ENCODE peak calls at places on chromosomes 5 and 9, in six cellular contexts. One of them, this sample, is unnamed.

GRCh38 chr9:3825724-3826123 is 299.9 kb upstream of the RFX3 start:
- DNase-seq in breast epithelium: no peak
- DNase-seq in HCT116: no peak
- DNase-seq in HL-60: no peak
- DNase-seq in SK-N-SH: peak; percentile 22
- DNase-seq in GM23338: no peak
- DNase-seq in this sample: no peak

GRCh38 chr5:42390115-42390514 is 33.1 kb upstream of the GHR start:
- DNase-seq in HL-60: no peak
- DNase-seq in breast epithelium: no peak
- DNase-seq in SK-N-SH: no peak
- DNase-seq in GM23338: no peak
- DNase-seq in HCT116: no peak
- DNase-seq in this sample: no peak

GRCh38 chr5:6719896-6720560 is 6.8 kb downstream of the TENT4A start:
- DNase-seq in HL-60: no peak
- DNase-seq in breast epithelium: no peak
- DNase-seq in GM23338: peak; percentile 57
- DNase-seq in SK-N-SH: no peak
- DNase-seq in HCT116: no peak
- DNase-seq in this sample: no peak

GRCh38 chr5:39194466-39195136 is 24.8 kb downstream of the FYB1 start:
- DNase-seq in HCT116: no peak
- DNase-seq in HL-60: peak; percentile 60
- DNase-seq in GM23338: no peak
- DNase-seq in SK-N-SH: no peak
- DNase-seq in breast epithelium: no peak
- DNase-seq in this sample: no peak

GRCh38 chr5:10595678-10596309 is 31.9 kb downstream of the ANKRD33B start:
- DNase-seq in GM23338: no peak
- DNase-seq in HL-60: no peak
- DNase-seq in HCT116: peak; percentile 75
- DNase-seq in SK-N-SH: no peak
- DNase-seq in breast epithelium: no peak
- DNase-seq in this sample: no peak

GRCh38 chr5:167797933-167798332 is 493.5 kb upstream of the WWC1 start:
- DNase-seq in HL-60: no peak
- DNase-seq in HCT116: no peak
- DNase-seq in GM23338: no peak
- DNase-seq in breast epithelium: no peak
- DNase-seq in SK-N-SH: no peak
- DNase-seq in this sample: no peak

GRCh38 chr5:172403191-172403794 is 51.0 kb downstream of the SH3PXD2B start:
- DNase-seq in GM23338: peak; percentile 68
- DNase-seq in HCT116: no peak
- DNase-seq in breast epithelium: no peak
- DNase-seq in SK-N-SH: no peak
- DNase-seq in HL-60: no peak
- DNase-seq in this sample: no peak

GRCh38 chr5:317086-317811 is 4.3 kb upstream of the AHRR start:
- DNase-seq in GM23338: peak; percentile 84
- DNase-seq in HCT116: peak; percentile 52
- DNase-seq in SK-N-SH: peak; percentile 74
- DNase-seq in breast epithelium: no peak
- DNase-seq in HL-60: peak; percentile 85
- DNase-seq in this sample: no peak

GRCh38 chr5:83654427-83654994 is 66.1 kb downstream of the HAPLN1 start:
- DNase-seq in SK-N-SH: no peak
- DNase-seq in breast epithelium: no peak
- DNase-seq in GM23338: no peak
- DNase-seq in HCT116: no peak
- DNase-seq in HL-60: no peak
- DNase-seq in this sample: no peak

GRCh38 chr9:14749738-14750137 is 27.2 kb upstream of the CER1 start:
- DNase-seq in breast epithelium: no peak
- DNase-seq in SK-N-SH: no peak
- DNase-seq in HL-60: no peak
- DNase-seq in GM23338: peak; percentile 17
- DNase-seq in HCT116: no peak
- DNase-seq in this sample: no peak

GRCh38 chr9:38423273-38423938 is 848 bp downstream of the IGFBPL1 start:
- DNase-seq in breast epithelium: no peak
- DNase-seq in GM23338: peak; percentile 44
- DNase-seq in SK-N-SH: peak; percentile 40
- DNase-seq in HCT116: no peak
- DNase-seq in HL-60: no peak
- DNase-seq in this sample: no peak

GRCh38 chr5:64156276-64156675 is 9.4 kb upstream of the RNF180 start:
- DNase-seq in GM23338: no peak
- DNase-seq in SK-N-SH: no peak
- DNase-seq in breast epithelium: no peak
- DNase-seq in HL-60: no peak
- DNase-seq in HCT116: no peak
- DNase-seq in this sample: no peak

GRCh38 chr5:72459913-72460312 is 47.3 kb downstream of the ZNF366 start:
- DNase-seq in HCT116: no peak
- DNase-seq in SK-N-SH: no peak
- DNase-seq in HL-60: no peak
- DNase-seq in breast epithelium: no peak
- DNase-seq in GM23338: no peak
- DNase-seq in this sample: no peak

GRCh38 chr9:136204838-136205706 is at the start of gene LHX3:
- DNase-seq in HL-60: no peak
- DNase-seq in HCT116: no peak
- DNase-seq in GM23338: peak; percentile 84
- DNase-seq in SK-N-SH: no peak
- DNase-seq in breast epithelium: no peak
- DNase-seq in this sample: no peak

GRCh38 chr5:169577966-169578365 is 5.6 kb upstream of the SPDL1 start:
- DNase-seq in GM23338: peak; percentile 50
- DNase-seq in HCT116: no peak
- DNase-seq in breast epithelium: no peak
- DNase-seq in HL-60: no peak
- DNase-seq in SK-N-SH: peak; percentile 8
- DNase-seq in this sample: no peak

GRCh38 chr5:128252196-128252595 is 168.6 kb downstream of the SLC12A2 start:
- DNase-seq in HL-60: no peak
- DNase-seq in SK-N-SH: no peak
- DNase-seq in breast epithelium: no peak
- DNase-seq in HCT116: no peak
- DNase-seq in GM23338: no peak
- DNase-seq in this sample: no peak

GRCh38 chr9:13165956-13166355 is 113.5 kb downstream of the MPDZ start:
- DNase-seq in SK-N-SH: no peak
- DNase-seq in HL-60: no peak
- DNase-seq in breast epithelium: no peak
- DNase-seq in HCT116: no peak
- DNase-seq in GM23338: no peak
- DNase-seq in this sample: no peak

GRCh38 chr9:127161081-127161621 is 38.7 kb upstream of the ANGPTL2 start:
- DNase-seq in HCT116: no peak
- DNase-seq in SK-N-SH: no peak
- DNase-seq in GM23338: no peak
- DNase-seq in breast epithelium: peak; percentile 43
- DNase-seq in HL-60: no peak
- DNase-seq in this sample: peak; percentile 17

GRCh38 chr5:997711-998110 is 10.9 kb upstream of the NKD2 start:
- DNase-seq in GM23338: no peak
- DNase-seq in breast epithelium: no peak
- DNase-seq in HCT116: no peak
- DNase-seq in HL-60: no peak
- DNase-seq in SK-N-SH: no peak
- DNase-seq in this sample: no peak

GRCh38 chr5:89584339-89584956 is 701.5 kb upstream of the MEF2C start:
- DNase-seq in HCT116: peak; percentile 23
- DNase-seq in SK-N-SH: no peak
- DNase-seq in HL-60: no peak
- DNase-seq in breast epithelium: no peak
- DNase-seq in GM23338: no peak
- DNase-seq in this sample: no peak

GRCh38 chr5:115389799-115390382 is 93.4 kb upstream of the CCDC112 start:
- DNase-seq in HL-60: no peak
- DNase-seq in SK-N-SH: no peak
- DNase-seq in breast epithelium: no peak
- DNase-seq in GM23338: peak; percentile 78
- DNase-seq in HCT116: no peak
- DNase-seq in this sample: peak; percentile 41

GRCh38 chr9:127307802-127308201 is 43.2 kb downstream of the GARNL3 start:
- DNase-seq in HL-60: no peak
- DNase-seq in breast epithelium: no peak
- DNase-seq in SK-N-SH: no peak
- DNase-seq in GM23338: no peak
- DNase-seq in HCT116: no peak
- DNase-seq in this sample: peak; percentile 34

GRCh38 chr5:176995896-176996767 is 10.4 kb downstream of the UIMC1 start:
- DNase-seq in HCT116: no peak
- DNase-seq in HL-60: peak; percentile 3
- DNase-seq in GM23338: no peak
- DNase-seq in SK-N-SH: no peak
- DNase-seq in breast epithelium: no peak
- DNase-seq in this sample: no peak

GRCh38 chr5:147697380-147697779 is 85.1 kb downstream of the JAKMIP2 start:
- DNase-seq in GM23338: no peak
- DNase-seq in HL-60: no peak
- DNase-seq in HCT116: no peak
- DNase-seq in SK-N-SH: no peak
- DNase-seq in breast epithelium: no peak
- DNase-seq in this sample: no peak

GRCh38 chr5:150184990-150185952 is 4.6 kb upstream of the SLC6A7 start:
- DNase-seq in breast epithelium: no peak
- DNase-seq in SK-N-SH: no peak
- DNase-seq in HL-60: peak; percentile 82
- DNase-seq in HCT116: no peak
- DNase-seq in GM23338: no peak
- DNase-seq in this sample: peak; percentile 38

GRCh38 chr9:111937781-111938426 is 41.3 kb downstream of the UGCG start:
- DNase-seq in breast epithelium: no peak
- DNase-seq in HL-60: peak; percentile 48
- DNase-seq in HCT116: no peak
- DNase-seq in GM23338: no peak
- DNase-seq in SK-N-SH: no peak
- DNase-seq in this sample: no peak

GRCh38 chr5:142934335-142934734 is 164.2 kb downstream of the ARHGAP26 start:
- DNase-seq in GM23338: no peak
- DNase-seq in HCT116: no peak
- DNase-seq in SK-N-SH: peak; percentile 19
- DNase-seq in breast epithelium: no peak
- DNase-seq in HL-60: no peak
- DNase-seq in this sample: no peak

GRCh38 chr9:30967484-30967883 is 1417.0 kb upstream of the ACO1 start:
- DNase-seq in HL-60: no peak
- DNase-seq in GM23338: peak; percentile 29
- DNase-seq in breast epithelium: no peak
- DNase-seq in SK-N-SH: no peak
- DNase-seq in HCT116: peak; percentile 3
- DNase-seq in this sample: no peak

GRCh38 chr9:2722715-2723114 is 5.4 kb downstream of the KCNV2 start:
- DNase-seq in HCT116: no peak
- DNase-seq in HL-60: no peak
- DNase-seq in GM23338: peak; percentile 38
- DNase-seq in breast epithelium: no peak
- DNase-seq in SK-N-SH: peak; percentile 34
- DNase-seq in this sample: no peak

GRCh38 chr9:10059044-10059443 is 553.8 kb downstream of the PTPRD start:
- DNase-seq in GM23338: peak; percentile 15
- DNase-seq in HCT116: no peak
- DNase-seq in HL-60: no peak
- DNase-seq in SK-N-SH: no peak
- DNase-seq in breast epithelium: no peak
- DNase-seq in this sample: no peak

GRCh38 chr9:6049798-6050197 is 34.4 kb upstream of the RANBP6 start:
- DNase-seq in SK-N-SH: no peak
- DNase-seq in GM23338: peak; percentile 65
- DNase-seq in HL-60: peak; percentile 64
- DNase-seq in breast epithelium: no peak
- DNase-seq in HCT116: peak; percentile 35
- DNase-seq in this sample: no peak

GRCh38 chr9:33187519-33188218 is 20.5 kb upstream of the B4GALT1 start:
- DNase-seq in HCT116: no peak
- DNase-seq in HL-60: no peak
- DNase-seq in breast epithelium: no peak
- DNase-seq in SK-N-SH: no peak
- DNase-seq in GM23338: no peak
- DNase-seq in this sample: no peak
- TF ChIP-seq POLR2AphosphoS5 in HCT116: no peak
- TF ChIP-seq POLR2AphosphoS5 in HL-60: no peak
- TF ChIP-seq POLR2AphosphoS5 in breast epithelium: no peak
- TF ChIP-seq POLR2AphosphoS5 in SK-N-SH: peak; percentile 30
- TF ChIP-seq POLR2AphosphoS5 in GM23338: no peak
- TF ChIP-seq POLR2AphosphoS5 in this sample: no peak

GRCh38 chr9:98819231-98819630 is 11.8 kb downstream of the GALNT12 start:
- DNase-seq in breast epithelium: no peak
- DNase-seq in HL-60: no peak
- DNase-seq in HCT116: no peak
- DNase-seq in GM23338: no peak
- DNase-seq in SK-N-SH: no peak
- DNase-seq in this sample: no peak
- H3K4me3 ChIP-seq in breast epithelium: no peak overlapping the region
- H3K4me3 ChIP-seq in HL-60: no peak overlapping the region
- H3K4me3 ChIP-seq in HCT116: no peak overlapping the region
- H3K4me3 ChIP-seq in GM23338: no peak overlapping the region
- H3K4me3 ChIP-seq in SK-N-SH: no peak overlapping the region
- H3K4me3 ChIP-seq in this sample: no peak overlapping the region

DNA sequence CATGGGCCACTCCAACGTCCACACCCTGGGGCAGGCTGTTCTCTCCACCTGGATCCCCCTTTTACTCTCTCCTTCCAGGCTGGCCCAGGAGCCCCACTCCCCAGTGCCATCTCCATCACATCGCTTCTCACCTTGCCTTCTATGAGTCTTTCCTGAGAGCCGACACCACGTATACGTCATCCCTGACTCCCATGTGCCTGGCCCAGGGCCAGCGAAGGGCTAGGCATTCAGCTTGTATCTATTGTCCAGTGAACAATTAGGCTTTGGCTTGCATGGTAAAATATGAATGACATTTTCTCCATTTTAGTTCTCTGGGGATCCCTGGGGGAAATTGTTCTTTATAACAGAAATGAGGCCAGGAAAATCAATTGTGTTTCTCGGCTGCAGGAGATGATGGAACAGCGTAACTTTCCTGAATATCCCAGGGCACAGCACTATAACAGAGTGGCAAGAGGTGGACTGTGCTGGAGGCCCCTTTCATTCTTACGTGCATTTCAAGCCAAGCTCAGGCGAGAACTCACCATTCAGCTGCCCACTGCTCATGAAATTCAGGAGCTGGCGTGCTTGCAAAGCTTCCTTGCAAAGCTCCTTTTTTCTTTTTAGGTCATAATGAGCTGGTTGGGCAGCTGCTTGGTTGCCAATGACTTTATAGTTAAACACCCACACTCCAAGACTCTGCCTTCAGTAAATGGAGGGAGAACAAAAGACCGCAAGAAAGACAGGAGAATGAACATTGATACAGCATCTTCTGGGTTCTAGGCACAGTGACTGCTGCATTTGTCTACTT is 37.7 kb downstream of the NSG2 start:
- DNase-seq in HL-60: no peak
- DNase-seq in breast epithelium: no peak
- DNase-seq in SK-N-SH: no peak
- DNase-seq in GM23338: no peak
- DNase-seq in HCT116: no peak
- DNase-seq in this sample: no peak
- TF ChIP-seq POLR2AphosphoS5 in HL-60: no peak
- TF ChIP-seq POLR2AphosphoS5 in breast epithelium: no peak
- TF ChIP-seq POLR2AphosphoS5 in SK-N-SH: no peak
- TF ChIP-seq POLR2AphosphoS5 in GM23338: no peak
- TF ChIP-seq POLR2AphosphoS5 in HCT116: no peak
- TF ChIP-seq POLR2AphosphoS5 in this sample: no peak

GRCh38 chr5:120430572-120430971 is 33.5 kb upstream of the PRR16 start:
- DNase-seq in breast epithelium: no peak
- DNase-seq in HL-60: no peak
- DNase-seq in HCT116: no peak
- DNase-seq in GM23338: no peak
- DNase-seq in SK-N-SH: no peak
- DNase-seq in this sample: no peak
- H3K4me3 ChIP-seq in breast epithelium: no peak overlapping the region
- H3K4me3 ChIP-seq in HL-60: no peak overlapping the region
- H3K4me3 ChIP-seq in HCT116: no peak overlapping the region
- H3K4me3 ChIP-seq in GM23338: no peak overlapping the region
- H3K4me3 ChIP-seq in SK-N-SH: no peak overlapping the region
- H3K4me3 ChIP-seq in this sample: no peak overlapping the region